ENCODE peak calls at places on chromosomes 12 and 14, in seven cellular contexts. One of them, this sample, is unnamed.
A peak's percentile ranks its signal among the peaks of the same experiment; 100 is the strongest.

GRCh38 chr12:111443086-111443485 is 37.4 kb downstream of the SH2B3 start:
- DNase-seq in astrocyte: no peak
- DNase-seq in neural progenitor cell: no peak
- DNase-seq in mesenchymal stem cell: no peak
- DNase-seq in SK-N-SH: no peak
- DNase-seq in PC-3: no peak
- DNase-seq in GM23248: no peak
- DNase-seq in this sample: no peak

GRCh38 chr12:112664569-112664968 is 127.0 kb upstream of the RPH3A start:
- DNase-seq in astrocyte: no peak
- DNase-seq in mesenchymal stem cell: no peak
- DNase-seq in PC-3: peak; percentile 30
- DNase-seq in GM23248: peak; percentile 6
- DNase-seq in SK-N-SH: no peak
- DNase-seq in neural progenitor cell: peak; percentile 78
- DNase-seq in this sample: peak; percentile 62

GRCh38 chr12:107514887-107515445 is 170.6 kb upstream of the PWP1 start:
- DNase-seq in mesenchymal stem cell: peak; percentile 22
- DNase-seq in SK-N-SH: no peak
- DNase-seq in astrocyte: no peak
- DNase-seq in PC-3: peak; percentile 72
- DNase-seq in GM23248: peak; percentile 90
- DNase-seq in neural progenitor cell: no peak
- DNase-seq in this sample: no peak

GRCh38 chr14:52987514-52987913 is 36.7 kb upstream of the FERMT2 start:
- DNase-seq in mesenchymal stem cell: no peak
- DNase-seq in PC-3: no peak
- DNase-seq in astrocyte: peak; percentile 29
- DNase-seq in GM23248: no peak
- DNase-seq in neural progenitor cell: no peak
- DNase-seq in SK-N-SH: peak; percentile 27
- DNase-seq in this sample: no peak

GRCh38 chr14:68813318-68813838 is 20.5 kb upstream of the ZFP36L1 start:
- DNase-seq in neural progenitor cell: no peak
- DNase-seq in GM23248: no peak
- DNase-seq in PC-3: no peak
- DNase-seq in SK-N-SH: no peak
- DNase-seq in astrocyte: no peak
- DNase-seq in mesenchymal stem cell: no peak
- DNase-seq in this sample: no peak

GRCh38 chr12:120234643-120235368 is 30.7 kb downstream of the PXN start:
- DNase-seq in astrocyte: peak; percentile 97
- DNase-seq in mesenchymal stem cell: peak; percentile 99
- DNase-seq in GM23248: peak; percentile 99
- DNase-seq in PC-3: peak; percentile 99
- DNase-seq in neural progenitor cell: peak; percentile 71
- DNase-seq in SK-N-SH: peak; percentile 67
- DNase-seq in this sample: no peak

GRCh38 chr12:114238808-114239207 is 167.1 kb downstream of the TBX5 start:
- DNase-seq in neural progenitor cell: no peak
- DNase-seq in SK-N-SH: no peak
- DNase-seq in mesenchymal stem cell: no peak
- DNase-seq in GM23248: peak; percentile 53
- DNase-seq in PC-3: no peak
- DNase-seq in astrocyte: peak; percentile 53
- DNase-seq in this sample: no peak

GRCh38 chr12:32419520-32419960 is 20.2 kb downstream of the FGD4 start:
- DNase-seq in neural progenitor cell: no peak
- DNase-seq in mesenchymal stem cell: peak; percentile 35
- DNase-seq in SK-N-SH: no peak
- DNase-seq in astrocyte: peak; percentile 38
- DNase-seq in PC-3: no peak
- DNase-seq in GM23248: peak; percentile 77
- DNase-seq in this sample: no peak

GRCh38 chr14:69090187-69090789 is 62.6 kb downstream of the DCAF5 start:
- DNase-seq in astrocyte: no peak
- DNase-seq in SK-N-SH: peak; percentile 32
- DNase-seq in GM23248: peak; percentile 64
- DNase-seq in mesenchymal stem cell: peak; percentile 43
- DNase-seq in PC-3: peak; percentile 82
- DNase-seq in neural progenitor cell: peak; percentile 34
- DNase-seq in this sample: peak; percentile 24

GRCh38 chr14:39229222-39229543 is 4.5 kb upstream of the MIA2 start:
- DNase-seq in GM23248: peak; percentile 83
- DNase-seq in PC-3: no peak
- DNase-seq in neural progenitor cell: no peak
- DNase-seq in astrocyte: no peak
- DNase-seq in SK-N-SH: no peak
- DNase-seq in mesenchymal stem cell: no peak
- DNase-seq in this sample: peak; percentile 11

GRCh38 chr14:24427537-24428508 is 1.6 kb downstream of the CBLN3 start:
- DNase-seq in GM23248: no peak
- DNase-seq in SK-N-SH: no peak
- DNase-seq in neural progenitor cell: no peak
- DNase-seq in mesenchymal stem cell: no peak
- DNase-seq in PC-3: no peak
- DNase-seq in astrocyte: no peak
- DNase-seq in this sample: no peak

GRCh38 chr12:87439990-87440827 is 589.0 kb downstream of the C12orf50 start:
- DNase-seq in PC-3: peak; percentile 95
- DNase-seq in astrocyte: peak; percentile 97
- DNase-seq in mesenchymal stem cell: peak; percentile 95
- DNase-seq in GM23248: peak; percentile 93
- DNase-seq in neural progenitor cell: no peak
- DNase-seq in SK-N-SH: no peak
- DNase-seq in this sample: no peak

GRCh38 chr14:89775161-89775560 is 179.4 kb downstream of the EFCAB11 start:
- DNase-seq in mesenchymal stem cell: no peak
- DNase-seq in PC-3: no peak
- DNase-seq in SK-N-SH: peak; percentile 49
- DNase-seq in GM23248: no peak
- DNase-seq in neural progenitor cell: no peak
- DNase-seq in astrocyte: no peak
- DNase-seq in this sample: no peak
- H2AFZ ChIP-seq in mesenchymal stem cell: no peak overlapping the region
- H2AFZ ChIP-seq in PC-3: no peak overlapping the region
- H2AFZ ChIP-seq in SK-N-SH: peak overlapping the region; percentile 6
- H2AFZ ChIP-seq in GM23248: peak overlapping the region; percentile 43
- H2AFZ ChIP-seq in neural progenitor cell: no peak overlapping the region
- H2AFZ ChIP-seq in astrocyte: no peak overlapping the region
- H2AFZ ChIP-seq in this sample: no peak overlapping the region

GRCh38 chr14:99479903-99480855 is 480 bp downstream of the SETD3 start:
- DNase-seq in neural progenitor cell: peak; percentile 75
- DNase-seq in GM23248: peak; percentile 89
- DNase-seq in astrocyte: peak; percentile 65
- DNase-seq in mesenchymal stem cell: peak; percentile 83
- DNase-seq in SK-N-SH: peak; percentile 61
- DNase-seq in PC-3: peak; percentile 54
- DNase-seq in this sample: peak; percentile 61
- H3K4me2 ChIP-seq in neural progenitor cell: peak overlapping the region; percentile 93
- H3K4me2 ChIP-seq in GM23248: peak overlapping the region; percentile 96
- H3K4me2 ChIP-seq in astrocyte: peak overlapping the region; percentile 93
- H3K4me2 ChIP-seq in mesenchymal stem cell: peak overlapping the region; percentile 97
- H3K4me2 ChIP-seq in SK-N-SH: peak overlapping the region; percentile 98
- H3K4me2 ChIP-seq in PC-3: peak overlapping the region; percentile 95
- H3K4me2 ChIP-seq in this sample: peak overlapping the region; percentile 98

GRCh38 chr14:85532570-85532969 is 2.6 kb downstream of the FLRT2 start:
- DNase-seq in neural progenitor cell: no peak
- DNase-seq in GM23248: no peak
- DNase-seq in SK-N-SH: no peak
- DNase-seq in astrocyte: no peak
- DNase-seq in PC-3: no peak
- DNase-seq in mesenchymal stem cell: no peak
- DNase-seq in this sample: no peak
- H3K4me3 ChIP-seq in neural progenitor cell: peak overlapping the region; percentile 74
- H3K4me3 ChIP-seq in GM23248: peak overlapping the region; percentile 96
- H3K4me3 ChIP-seq in SK-N-SH: peak overlapping the region; percentile 86
- H3K4me3 ChIP-seq in astrocyte: peak overlapping the region; percentile 66
- H3K4me3 ChIP-seq in PC-3: peak overlapping the region; percentile 54
- H3K4me3 ChIP-seq in mesenchymal stem cell: peak overlapping the region; percentile 98
- H3K4me3 ChIP-seq in this sample: no peak overlapping the region

GRCh38 chr12:5742264-5742663 is 202.8 kb downstream of the ANO2 start:
- DNase-seq in SK-N-SH: no peak
- DNase-seq in GM23248: no peak
- DNase-seq in mesenchymal stem cell: no peak
- DNase-seq in neural progenitor cell: no peak
- DNase-seq in PC-3: no peak
- DNase-seq in astrocyte: no peak
- DNase-seq in this sample: no peak
- H2AFZ ChIP-seq in SK-N-SH: no peak overlapping the region
- H2AFZ ChIP-seq in GM23248: no peak overlapping the region
- H2AFZ ChIP-seq in mesenchymal stem cell: no peak overlapping the region
- H2AFZ ChIP-seq in neural progenitor cell: no peak overlapping the region
- H2AFZ ChIP-seq in PC-3: no peak overlapping the region
- H2AFZ ChIP-seq in astrocyte: no peak overlapping the region
- H2AFZ ChIP-seq in this sample: no peak overlapping the region

GRCh38 chr12:49327368-49327767 is 4.3 kb downstream of the TROAP start:
- DNase-seq in GM23248: no peak
- DNase-seq in neural progenitor cell: no peak
- DNase-seq in astrocyte: no peak
- DNase-seq in PC-3: no peak
- DNase-seq in mesenchymal stem cell: no peak
- DNase-seq in SK-N-SH: no peak
- DNase-seq in this sample: no peak

GRCh38 chr12:49322708-49323523 is at the start of gene TROAP:
- DNase-seq in GM23248: peak; percentile 99
- DNase-seq in SK-N-SH: peak; percentile 97
- DNase-seq in mesenchymal stem cell: peak; percentile 99
- DNase-seq in neural progenitor cell: peak; percentile 99
- DNase-seq in PC-3: peak; percentile 99
- DNase-seq in astrocyte: peak; percentile 92
- DNase-seq in this sample: peak; percentile 99

GRCh38 chr12:49325606-49326005 is 2.6 kb downstream of the TROAP start:
- DNase-seq in PC-3: no peak
- DNase-seq in astrocyte: no peak
- DNase-seq in neural progenitor cell: no peak
- DNase-seq in GM23248: no peak
- DNase-seq in mesenchymal stem cell: no peak
- DNase-seq in SK-N-SH: no peak
- DNase-seq in this sample: no peak

GRCh38 chr12:49323524-49324097 is 556 bp downstream of the TROAP start:
- DNase-seq in mesenchymal stem cell: no peak
- DNase-seq in neural progenitor cell: no peak
- DNase-seq in GM23248: no peak
- DNase-seq in SK-N-SH: no peak
- DNase-seq in PC-3: no peak
- DNase-seq in astrocyte: no peak
- DNase-seq in this sample: no peak

DNA sequence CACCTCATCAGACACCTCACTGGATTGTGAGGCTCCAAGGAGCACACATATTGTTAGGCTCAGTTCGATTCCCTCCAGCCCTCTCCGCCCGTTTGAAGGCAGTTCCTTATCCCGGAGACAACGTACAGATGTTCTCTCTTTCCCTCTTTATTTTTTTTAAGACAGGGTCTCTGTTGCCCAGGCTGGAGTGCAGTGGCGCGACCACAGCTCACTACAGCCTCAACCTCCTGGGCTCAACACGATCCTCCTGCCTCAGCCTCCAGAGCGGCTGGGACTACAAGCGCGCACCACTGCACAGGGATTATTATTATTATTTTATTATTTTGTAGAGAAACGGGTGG is 718 bp upstream of the TROAP start:
- DNase-seq in astrocyte: no peak
- DNase-seq in GM23248: no peak
- DNase-seq in PC-3: no peak
- DNase-seq in mesenchymal stem cell: no peak
- DNase-seq in neural progenitor cell: no peak
- DNase-seq in SK-N-SH: no peak
- DNase-seq in this sample: no peak
- H3K4me2 ChIP-seq in astrocyte: peak overlapping the region; percentile 96
- H3K4me2 ChIP-seq in GM23248: peak overlapping the region; percentile 85
- H3K4me2 ChIP-seq in PC-3: peak overlapping the region; percentile 87
- H3K4me2 ChIP-seq in mesenchymal stem cell: peak overlapping the region; percentile 17
- H3K4me2 ChIP-seq in neural progenitor cell: peak overlapping the region; percentile 77
- H3K4me2 ChIP-seq in SK-N-SH: peak overlapping the region; percentile 80
- H3K4me2 ChIP-seq in this sample: peak overlapping the region; percentile 95

GRCh38 chr12:118982308-118982707 is 967 bp downstream of the SRRM4 start:
- DNase-seq in SK-N-SH: no peak
- DNase-seq in astrocyte: no peak
- DNase-seq in PC-3: no peak
- DNase-seq in neural progenitor cell: no peak
- DNase-seq in mesenchymal stem cell: no peak
- DNase-seq in GM23248: no peak
- DNase-seq in this sample: no peak

GRCh38 chr12:118983147-118983824 is 1.9 kb downstream of the SRRM4 start:
- DNase-seq in SK-N-SH: peak; percentile 33
- DNase-seq in PC-3: no peak
- DNase-seq in astrocyte: no peak
- DNase-seq in mesenchymal stem cell: no peak
- DNase-seq in GM23248: no peak
- DNase-seq in neural progenitor cell: no peak
- DNase-seq in this sample: no peak

GRCh38 chr12:118979763-118980406 is 1.5 kb upstream of the SRRM4 start:
- DNase-seq in neural progenitor cell: peak; percentile 92
- DNase-seq in GM23248: peak; percentile 62
- DNase-seq in SK-N-SH: peak; percentile 73
- DNase-seq in mesenchymal stem cell: peak; percentile 31
- DNase-seq in PC-3: peak; percentile 70
- DNase-seq in astrocyte: peak; percentile 2
- DNase-seq in this sample: peak; percentile 28

GRCh38 chr12:118981285-118982201 is at the start of gene SRRM4:
- DNase-seq in GM23248: peak; percentile 14
- DNase-seq in mesenchymal stem cell: no peak
- DNase-seq in astrocyte: no peak
- DNase-seq in SK-N-SH: peak; percentile 90
- DNase-seq in PC-3: no peak
- DNase-seq in neural progenitor cell: peak; percentile 95
- DNase-seq in this sample: peak; percentile 9

DNA sequence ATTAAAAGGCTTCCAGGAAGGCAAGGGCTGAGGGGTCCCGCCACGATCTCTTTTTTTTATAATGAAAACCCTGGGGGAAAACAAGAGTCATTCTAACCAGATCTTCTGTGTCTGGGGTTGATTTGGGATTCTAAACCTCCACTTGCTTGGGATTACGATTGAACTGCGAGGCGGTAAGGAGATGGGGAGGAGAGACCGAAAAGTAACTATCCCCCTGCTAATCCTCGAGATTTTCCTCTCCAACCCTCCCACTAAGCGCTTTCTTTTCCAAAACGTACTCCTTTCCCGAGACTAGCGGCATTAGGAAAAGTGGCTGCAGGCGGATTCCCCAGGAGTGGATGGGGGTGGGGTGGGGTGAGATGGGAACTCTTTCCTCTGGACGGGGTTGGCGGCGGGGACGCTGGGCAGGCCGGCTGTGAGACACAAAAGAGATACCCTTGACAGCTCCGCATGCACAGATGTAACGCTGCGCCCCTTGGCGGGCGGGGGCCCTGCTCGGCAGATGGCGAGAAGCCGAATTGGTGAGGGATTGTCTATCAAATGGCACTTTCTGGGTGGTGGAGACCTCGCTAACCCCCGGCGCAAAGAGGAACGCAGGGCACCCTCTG is 830 bp upstream of the SRRM4 start:
- DNase-seq in SK-N-SH: peak; percentile 70
- DNase-seq in GM23248: no peak
- DNase-seq in astrocyte: no peak
- DNase-seq in neural progenitor cell: peak; percentile 82
- DNase-seq in PC-3: no peak
- DNase-seq in mesenchymal stem cell: no peak
- DNase-seq in this sample: no peak
- H3K4me3 ChIP-seq in SK-N-SH: no peak overlapping the region
- H3K4me3 ChIP-seq in GM23248: no peak overlapping the region
- H3K4me3 ChIP-seq in astrocyte: no peak overlapping the region
- H3K4me3 ChIP-seq in neural progenitor cell: peak overlapping the region; percentile 73
- H3K4me3 ChIP-seq in PC-3: no peak overlapping the region
- H3K4me3 ChIP-seq in mesenchymal stem cell: no peak overlapping the region
- H3K4me3 ChIP-seq in this sample: no peak overlapping the region